ENCODE peak calls at places on chromosome X, in five cellular contexts. P is IMR-90, J is H9, T is H1, U is mesendoderm. L is an unnamed sample.

GRCh38 chrX:140439455-140439854 is 65.4 kb downstream of the SOX3 start:
- DNase-seq in P (no peak), J (peak; percentile 84), T (peak; percentile 47), U (peak; percentile 73), L (peak; percentile 0)

GRCh38 chrX:27815209-27815608 is 7.4 kb downstream of the MAGEB10 start:
- DNase-seq in P (peak; percentile 66), J (no peak), T (no peak), U (no peak), L (no peak)

GRCh38 chrX:48179691-48180090 is 16.9 kb downstream of the SSX5 start:
- DNase-seq in P (no peak), J (no peak), T (no peak), U (no peak), L (no peak)

GRCh38 chrX:13902406-13902805 is 85.5 kb upstream of the GPM6B start:
- DNase-seq in P (no peak), J (no peak), T (no peak), U (no peak), L (no peak)

GRCh38 chrX:111467896-111468295 is 43.5 kb upstream of the SERTM2 start:
- DNase-seq in P (no peak), J (no peak), T (no peak), U (no peak), L (no peak)

GRCh38 chrX:104565791-104566687 is at the start of gene IL1RAPL2:
- DNase-seq in P (no peak), J (peak; percentile 75), T (peak; percentile 23), U (peak; percentile 74), L (peak; percentile 20)

GRCh38 chrX:9352683-9353430 is 112.0 kb upstream of the TBL1X start:
- DNase-seq in P (peak; percentile 75), J (no peak), T (no peak), U (no peak), L (peak; percentile 53)

GRCh38 chrX:118973389-118974087 is 880 bp upstream of the LONRF3 start:
- DNase-seq in P (no peak), J (no peak), T (no peak), U (no peak), L (no peak)

GRCh38 chrX:47145408-47146120 is 543 bp downstream of the RBM10 start:
- DNase-seq in P (no peak), J (no peak), T (no peak), U (no peak), L (no peak)

GRCh38 chrX:28542791-28543190 is 44.5 kb upstream of the IL1RAPL1 start:
- DNase-seq in P (no peak), J (no peak), T (no peak), U (no peak), L (no peak)

DNA sequence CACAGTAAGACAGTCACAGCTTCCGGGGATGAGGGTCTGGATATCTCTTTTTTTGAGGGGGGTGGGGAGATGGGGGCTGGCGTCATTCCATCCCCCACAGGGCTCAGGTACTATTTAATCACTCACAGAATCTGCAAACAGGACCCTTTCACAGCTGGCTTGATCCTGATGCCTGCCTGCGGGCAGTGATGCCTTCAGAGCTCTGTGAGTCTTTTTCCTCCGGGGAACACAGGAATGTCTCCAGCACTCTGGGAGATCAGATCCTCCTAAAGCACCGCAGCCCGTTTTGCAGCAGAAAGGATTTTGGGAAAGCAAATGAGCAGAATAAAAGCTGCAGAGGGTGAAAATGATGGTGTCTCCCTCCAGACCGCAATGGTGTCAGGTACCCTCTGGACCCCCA is 13.2 kb upstream of the SHOX start:
- DNase-seq in P (no peak), J (no peak), T (no peak), U (no peak), L (no peak)
- H2AK5ac ChIP-seq in P (no peak overlapping the region), J (no peak overlapping the region), T (no peak overlapping the region), U (no peak overlapping the region), L (no peak overlapping the region)

DNA sequence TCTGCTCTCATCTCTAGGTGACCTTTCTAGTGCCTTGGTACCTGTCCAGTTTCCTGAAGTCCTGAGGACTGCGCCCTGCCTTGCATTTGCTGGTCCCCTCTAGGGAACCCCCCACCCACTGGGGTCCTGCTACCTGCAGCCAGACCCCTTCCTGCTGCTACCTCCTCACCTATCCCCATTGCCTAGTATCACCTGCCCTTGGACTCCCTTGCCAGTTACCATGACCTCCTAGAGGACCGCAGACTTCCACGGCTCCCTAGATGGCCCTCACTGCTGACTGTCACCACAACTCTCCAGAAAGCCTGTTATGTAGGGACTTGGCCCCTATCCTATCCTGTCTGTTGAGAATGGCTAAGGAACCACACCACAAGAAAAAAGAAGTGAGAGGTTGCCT is 166.6 kb downstream of the EFNB1 start:
- DNase-seq in P (no peak), J (no peak), T (no peak), U (no peak), L (no peak)
- H2AK5ac ChIP-seq in P (peak overlapping the region; percentile 40), J (no peak overlapping the region), T (no peak overlapping the region), U (no peak overlapping the region), L (no peak overlapping the region)

DNA sequence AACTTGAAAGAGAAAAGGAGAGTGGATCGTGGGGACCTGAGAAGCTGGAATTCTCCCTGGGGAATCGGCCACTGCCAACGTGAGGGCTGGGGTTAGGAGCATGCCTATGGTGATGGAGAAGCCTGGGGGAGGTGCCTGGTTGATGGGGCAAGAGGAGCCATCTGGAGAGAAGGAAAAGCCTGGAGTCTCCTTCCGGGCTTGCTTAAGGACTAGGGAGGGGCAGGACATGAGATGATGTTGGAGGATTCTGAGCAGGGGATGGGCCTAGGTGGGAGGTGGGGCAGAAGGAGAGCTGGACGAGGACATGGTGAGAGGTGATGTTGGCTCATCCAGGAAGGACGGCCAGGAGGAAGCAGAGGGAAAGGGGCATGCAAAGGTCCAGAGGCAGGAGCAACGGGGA is 35.0 kb upstream of the GYG2 start:
- DNase-seq in P (no peak), J (peak; percentile 51), T (no peak), U (no peak), L (no peak)
- H2AK5ac ChIP-seq in P (no peak overlapping the region), J (no peak overlapping the region), T (no peak overlapping the region), U (no peak overlapping the region), L (no peak overlapping the region)

GRCh38 chrX:138710311-138710791 is 1.2 kb downstream of the FGF13 start:
- DNase-seq in P (no peak), J (peak; percentile 28), T (no peak), U (peak; percentile 25), L (no peak)
- H2AK5ac ChIP-seq in P (no peak overlapping the region), J (no peak overlapping the region), T (no peak overlapping the region), U (no peak overlapping the region), L (no peak overlapping the region)

GRCh38 chrX:71532078-71532752 is 689 bp upstream of the OGT start:
- DNase-seq in P (peak; percentile 66), J (no peak), T (no peak), U (no peak), L (peak; percentile 83)

GRCh38 chrX:71533850-71534515 is 1.1 kb downstream of the OGT start:
- DNase-seq in P (peak; percentile 32), J (peak; percentile 42), T (no peak), U (peak; percentile 68), L (peak; percentile 66)

GRCh38 chrX:71533514-71533849 is 578 bp downstream of the OGT start:
- DNase-seq in P (no peak), J (no peak), T (no peak), U (no peak), L (no peak)

GRCh38 chrX:71534773-71535544 is 2.1 kb downstream of the OGT start:
- DNase-seq in P (no peak), J (no peak), T (no peak), U (no peak), L (peak; percentile 6)

GRCh38 chrX:71532753-71533425 is at the start of gene OGT:
- DNase-seq in P (peak; percentile 97), J (peak; percentile 95), T (peak; percentile 82), U (peak; percentile 98), L (peak; percentile 98)
- H2AK5ac ChIP-seq in P (peak within 1 kb of the TSS; percentile 91), J (no peak within 1 kb of the TSS), T (peak within 1 kb of the TSS; percentile 53), U (no peak within 1 kb of the TSS), L (peak within 1 kb of the TSS; percentile 32)

GRCh38 chrX:22136711-22137110 is 104.6 kb downstream of the PHEX start:
- DNase-seq in P (peak; percentile 7), J (no peak), T (no peak), U (no peak), L (peak; percentile 48)
- H2AK5ac ChIP-seq in P (no peak overlapping the region), J (no peak overlapping the region), T (no peak overlapping the region), U (no peak overlapping the region), L (no peak overlapping the region)

DNA sequence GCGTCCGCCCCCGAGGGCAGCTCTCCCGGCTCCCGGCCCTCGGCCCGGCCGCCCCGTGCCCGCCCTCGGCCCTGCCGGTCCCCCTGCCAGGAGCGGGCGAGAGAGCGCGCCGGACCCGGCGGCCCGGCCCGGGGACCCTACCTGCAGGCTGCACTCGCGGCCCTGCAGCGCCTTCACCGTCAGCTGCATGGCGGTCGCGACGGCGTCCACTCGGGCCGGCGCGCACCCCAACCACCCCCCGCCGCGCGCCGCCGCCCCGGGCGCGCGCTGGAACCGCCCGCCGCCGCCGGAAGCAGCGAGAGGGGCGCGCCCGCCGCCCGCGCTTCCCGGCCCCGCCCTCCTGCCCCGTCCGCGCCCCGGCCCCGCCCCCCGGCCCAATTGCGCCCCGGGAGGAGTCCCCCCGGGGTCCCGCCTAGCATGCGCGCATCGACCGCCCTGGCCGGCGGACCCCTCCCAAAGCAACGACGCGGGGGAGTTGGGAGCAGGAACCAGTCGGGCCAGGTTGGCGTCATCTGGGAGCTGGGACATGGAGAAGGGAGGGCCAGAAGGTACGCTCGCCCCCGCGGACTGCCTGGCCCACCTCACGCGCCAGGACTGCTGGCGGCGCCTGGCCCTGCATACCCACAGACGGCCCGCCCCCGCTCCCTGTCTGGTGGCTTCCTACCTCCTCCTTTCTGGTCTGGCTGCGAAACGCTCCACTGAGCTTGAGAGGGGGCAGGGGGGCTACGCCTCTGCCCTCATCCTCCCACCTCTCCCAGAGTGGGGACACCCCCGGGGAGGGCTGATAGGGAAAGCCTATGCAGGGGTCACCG is at the start of gene UBL4A:
- DNase-seq in P (peak; percentile 11), J (peak; percentile 47), T (no peak), U (peak; percentile 60), L (peak; percentile 47)
- H2AK5ac ChIP-seq in P (peak within 1 kb of the TSS; percentile 67), J (no peak within 1 kb of the TSS), T (no peak within 1 kb of the TSS), U (no peak within 1 kb of the TSS), L (peak within 1 kb of the TSS; percentile 62)

L was measured in mesenchymal stem cell.